ENCODE peak calls at places on chromosomes 3 and 15, in ten cellular contexts. M, O, D, B, T, J, Q, C, W and G are unnamed samples. For H3K4me1, the result is how much of the 10 kb centered on the place peaks cover.

GRCh38 chr3:26118165-26118564 is 328.3 kb downstream of the OXSM start:
- DNase-seq in Q (no peak), B (peak), O (no peak), M (no peak), D (no peak), W (no peak), T (no peak), J (no peak), C (no peak), G (no peak)

GRCh38 chr3:183253364-183253960 is 409 bp downstream of the B3GNT5 start:
- DNase-seq in M (peak), B (no peak), W (no peak), T (peak), O (peak), J (peak), Q (no peak), C (peak), D (no peak), G (peak)

GRCh38 chr3:177410734-177411133 is 213.5 kb upstream of the TBL1XR1 start:
- DNase-seq in J (no peak), M (no peak), Q (no peak), B (no peak), D (no peak), C (no peak), T (no peak), W (no peak), O (no peak), G (peak)

GRCh38 chr3:74060201-74060600 is 435.5 kb upstream of the PDZRN3 start:
- DNase-seq in B (no peak), J (no peak), O (no peak), C (no peak), M (no peak), W (no peak), D (no peak), T (no peak), Q (no peak), G (no peak)

GRCh38 chr15:23532019-23532418 is 33.5 kb upstream of the MKRN3 start:
- DNase-seq in T (no peak), C (no peak), B (no peak), D (no peak), W (no peak), J (no peak), M (no peak), Q (no peak), O (no peak), G (peak)

GRCh38 chr3:196867155-196867506 is 589 bp upstream of the SENP5 start:
- DNase-seq in M (no peak), Q (no peak), W (no peak), J (no peak), D (no peak), B (no peak), C (no peak), O (no peak), T (no peak), G (no peak)

GRCh38 chr15:45377630-45378148 is 655 bp downstream of the GATM start:
- DNase-seq in Q (no peak), J (peak), C (no peak), D (peak), M (peak), O (peak), B (peak), W (no peak), T (peak), G (no peak)

GRCh38 chr3:128307781-128308469 is 154.6 kb downstream of the EEFSEC start:
- DNase-seq in C (no peak), O (no peak), M (peak), D (no peak), T (no peak), Q (no peak), W (no peak), J (no peak), B (peak), G (no peak)

GRCh38 chr3:69370156-69370944 is 15.5 kb downstream of the FRMD4B start:
- DNase-seq in T (peak), J (no peak), Q (no peak), M (peak), W (no peak), O (peak), C (peak), D (no peak), B (no peak), G (peak)

GRCh38 chr3:102195198-102195948 is 239.4 kb upstream of the ZPLD1 start:
- DNase-seq in Q (no peak), C (peak), O (peak), M (no peak), T (peak), B (no peak), D (no peak), W (no peak), J (no peak), G (peak)

GRCh38 chr3:195162033-195162669 is 108.8 kb downstream of the XXYLT1 start:
- DNase-seq in B (no peak), T (no peak), Q (no peak), J (peak), D (no peak), M (no peak), O (no peak), C (no peak), W (no peak), G (no peak)

GRCh38 chr15:39669671-39670070 is 88.8 kb downstream of the THBS1 start:
- DNase-seq in W (no peak), C (no peak), D (no peak), T (no peak), J (no peak), Q (no peak), O (no peak), B (no peak), M (no peak), G (no peak)

GRCh38 chr15:43383070-43383469 is 12.2 kb downstream of the TUBGCP4 start:
- DNase-seq in O (no peak), W (no peak), M (no peak), J (no peak), T (no peak), Q (no peak), B (no peak), C (no peak), D (no peak), G (no peak)

GRCh38 chr15:69035205-69035917 is 20.9 kb downstream of the NOX5 start:
- DNase-seq in W (no peak), D (no peak), C (peak), T (no peak), M (no peak), Q (no peak), O (no peak), B (peak), J (no peak), G (peak)

GRCh38 chr3:58034738-58035511 is 26.7 kb downstream of the FLNB start:
- DNase-seq in B (peak), T (no peak), Q (no peak), W (peak), O (no peak), D (no peak), J (no peak), C (no peak), M (no peak), G (no peak)

GRCh38 chr15:67105065-67105951 is 39.9 kb downstream of the SMAD3 start:
- DNase-seq in B (no peak), J (peak), W (no peak), Q (no peak), M (no peak), O (peak), D (no peak), T (no peak), C (peak), G (peak)

GRCh38 chr15:38714309-38715072 is 149.9 kb upstream of the RASGRP1 start:
- DNase-seq in Q (no peak), B (no peak), D (no peak), M (no peak), C (peak), T (no peak), J (no peak), W (no peak), O (no peak), G (peak)

GRCh38 chr3:127002195-127003174 is 19.6 kb downstream of the PLXNA1 start:
- DNase-seq in C (no peak), O (peak), J (peak), D (peak), W (no peak), Q (no peak), B (peak), T (peak), M (peak), G (no peak)

GRCh38 chr15:101543926-101544490 is 54.5 kb upstream of the PCSK6 start:
- DNase-seq in B (no peak), D (no peak), O (no peak), M (no peak), T (no peak), W (no peak), C (no peak), J (no peak), Q (no peak), G (no peak)

GRCh38 chr15:88834211-88834812 is 31.1 kb downstream of the ACAN start:
- DNase-seq in O (peak), M (peak), C (no peak), Q (no peak), J (peak), W (peak), T (no peak), B (peak), D (peak), G (peak)

GRCh38 chr15:55247766-55248427 is 41.7 kb downstream of the RAB27A start:
- DNase-seq in O (no peak), W (no peak), J (no peak), B (no peak), C (no peak), D (no peak), M (no peak), Q (no peak), T (peak), G (no peak)
- H3K27ac ChIP-seq in O (no peak), W (no peak), J (no peak), B (no peak), C (no peak), D (no peak), M (no peak), Q (no peak), T (no peak), G (no peak)

GRCh38 chr3:66402596-66403267 is 98.1 kb downstream of the LRIG1 start:
- DNase-seq in T (no peak), M (no peak), W (no peak), B (no peak), D (no peak), C (no peak), O (no peak), J (no peak), Q (no peak), G (no peak)
- H3K4me1 ChIP-seq in T (under half), M (half or more), W (under half), B (under half), D (under half), C (under half), O (under half), J (under half), Q (half or more), G (under half)

GRCh38 chr15:63243101-63243500 is 34.3 kb upstream of the APH1B start:
- DNase-seq in O (peak), M (peak), C (no peak), Q (no peak), W (no peak), D (no peak), T (no peak), J (no peak), B (no peak), G (no peak)

GRCh38 chr15:63241316-63241715 is 36.1 kb upstream of the APH1B start:
- DNase-seq in D (no peak), M (no peak), Q (no peak), W (no peak), J (no peak), T (no peak), C (no peak), O (no peak), B (no peak), G (no peak)

GRCh38 chr15:63238796-63239195 is 38.6 kb upstream of the APH1B start:
- DNase-seq in W (no peak), J (no peak), B (no peak), C (peak), Q (no peak), T (no peak), M (no peak), D (no peak), O (no peak), G (peak)

GRCh38 chr15:63238181-63238580 is 39.2 kb upstream of the APH1B start:
- DNase-seq in B (no peak), Q (no peak), W (no peak), T (no peak), M (no peak), J (no peak), D (no peak), O (no peak), C (no peak), G (no peak)

GRCh38 chr15:63240136-63240535 is 37.3 kb upstream of the APH1B start:
- DNase-seq in J (no peak), B (no peak), D (no peak), T (no peak), W (no peak), Q (no peak), O (no peak), M (no peak), C (no peak), G (no peak)
- H3K27ac ChIP-seq in J (no peak), B (no peak), D (no peak), T (no peak), W (no peak), Q (no peak), O (no peak), M (no peak), C (no peak), G (no peak)

DNA sequence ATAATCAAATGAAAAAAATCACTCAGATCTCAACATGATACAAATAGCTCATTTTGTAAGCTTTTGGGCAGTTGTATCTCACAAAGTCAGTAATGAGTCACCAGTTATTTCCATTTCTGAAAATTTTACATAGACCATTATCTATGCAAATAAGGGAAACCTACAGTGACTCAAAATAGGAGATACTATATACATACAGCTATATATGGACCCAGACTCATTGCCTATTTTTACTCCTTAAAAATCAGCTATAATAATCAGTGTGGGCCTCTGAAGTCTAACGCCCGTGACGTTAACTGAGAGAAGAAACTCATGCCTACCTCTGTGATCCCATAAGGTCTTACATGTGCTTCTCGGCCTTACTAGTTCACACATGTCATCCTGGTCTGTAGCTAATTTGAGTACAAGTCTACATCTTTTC is 31.6 kb downstream of the LRIG1 start:
- DNase-seq in Q (no peak), J (no peak), C (no peak), D (no peak), B (no peak), M (no peak), T (no peak), W (no peak), O (no peak), G (no peak)
- H3K4me1 ChIP-seq in Q (half or more), J (under half), C (under half), D (under half), B (under half), M (half or more), T (under half), W (under half), O (under half), G (under half)